ENCODE peak calls at places on chromosomes 12 and 14, in seven cellular contexts. S is GM12891; T is nephron progenitor cell; B is CD4-positive, CD25-positive, alpha-beta regulatory T cell; A is activated T-helper 1 cell treated with Interleukin-2 at 50 U/mL for 16 hours; I is NCI-H1092 treated with DMSO at 0.1 percent for 48 hours; U is KBM-7. K is an unnamed sample.

GRCh38 chr12:105931104-105931503 is 207.7 kb downstream of the NUAK1 start:
- DNase-seq in A (no peak), I (no peak), U (no peak), T (no peak), S (no peak), B (no peak), K (no peak)

GRCh38 chr14:88166616-88167015 is 156.5 kb downstream of the KCNK10 start:
- DNase-seq in A (no peak), I (no peak), S (no peak), T (no peak), B (no peak), U (no peak), K (peak; percentile 14)

GRCh38 chr14:60753264-60754126 is 18.9 kb downstream of the MNAT1 start:
- DNase-seq in A (peak; percentile 5), U (peak; percentile 93), S (peak; percentile 43), B (peak; percentile 85), T (no peak), I (no peak), K (no peak)

GRCh38 chr14:59009967-59010366 is 178.5 kb upstream of the DAAM1 start:
- DNase-seq in I (no peak), B (no peak), U (no peak), A (no peak), S (no peak), T (no peak), K (no peak)

GRCh38 chr12:121133838-121134237 is 1.2 kb downstream of the P2RX7 start:
- DNase-seq in U (no peak), S (no peak), B (no peak), T (no peak), A (no peak), I (no peak), K (no peak)

GRCh38 chr12:26580619-26581018 is 252.4 kb downstream of the ITPR2 start:
- DNase-seq in B (no peak), U (no peak), T (no peak), A (no peak), S (no peak), I (no peak), K (no peak)

GRCh38 chr14:98189077-98189476 is 1082.9 kb downstream of the BCL11B start:
- DNase-seq in T (no peak), S (no peak), U (no peak), I (peak; percentile 46), B (peak; percentile 91), A (no peak), K (no peak)

GRCh38 chr14:54366726-54367707 is 29.8 kb upstream of the CDKN3 start:
- DNase-seq in B (peak; percentile 39), S (peak; percentile 14), T (no peak), I (peak; percentile 66), A (peak; percentile 3), U (peak; percentile 54), K (no peak)

GRCh38 chr12:66716522-66716921 is 37.6 kb upstream of the GRIP1 start:
- DNase-seq in S (no peak), A (no peak), B (no peak), T (no peak), U (no peak), I (no peak), K (no peak)

GRCh38 chr14:22977684-22978486 is 4.5 kb downstream of the AJUBA start:
- DNase-seq in S (no peak), T (peak; percentile 79), I (no peak), A (no peak), B (no peak), U (no peak), K (peak; percentile 93)

GRCh38 chr12:75943730-75944096 is 87.9 kb downstream of the PHLDA1 start:
- DNase-seq in S (no peak), A (no peak), B (no peak), T (no peak), U (no peak), I (no peak), K (no peak)

GRCh38 chr14:20684662-20685456 is 499 bp downstream of the RNASE4 start:
- DNase-seq in B (no peak), T (peak; percentile 34), S (no peak), A (no peak), I (no peak), U (no peak), K (no peak)

GRCh38 chr12:126537961-126538530 is 1472.8 kb downstream of the AACS start:
- DNase-seq in I (no peak), A (no peak), S (no peak), T (no peak), U (no peak), B (no peak), K (no peak)

K was measured in ecto neural progenitor cell.